ENCODE peak calls at places on chromosomes 11 and 22, in four cellular contexts. I, X, P and D are unnamed samples.

GRCh38 chr11:106624377-106624776 is 393.9 kb downstream of the GUCY1A2 start:
- DNase-seq in I (no peak), X (no peak), P (no peak), D (no peak)

GRCh38 chr22:35631597-35631996 is 14.5 kb upstream of the MB start:
- DNase-seq in I (peak; percentile 56), X (peak; percentile 60), P (peak; percentile 85), D (peak; percentile 40)

GRCh38 chr11:20658135-20658534 is 11.3 kb upstream of the NELL1 start:
- DNase-seq in I (no peak), X (no peak), P (no peak), D (no peak)

GRCh38 chr11:66002648-66003225 is 434 bp downstream of the BANF1 start:
- DNase-seq in I (no peak), X (peak; percentile 45), P (no peak), D (peak; percentile 44)

GRCh38 chr11:12123177-12123576 is 12.8 kb downstream of the MICAL2 start:
- DNase-seq in I (no peak), X (no peak), P (no peak), D (no peak)

GRCh38 chr11:105144887-105145286 is 5.3 kb upstream of the CARD18 start:
- DNase-seq in I (no peak), X (peak; percentile 62), P (no peak), D (no peak)

GRCh38 chr11:121004196-121004840 is 19.6 kb upstream of the TBCEL start:
- DNase-seq in I (no peak), X (no peak), P (no peak), D (no peak)

GRCh38 chr11:64742940-64743590 is 877 bp downstream of the RASGRP2 start:
- DNase-seq in I (peak; percentile 80), X (no peak), P (peak; percentile 94), D (peak; percentile 48)

GRCh38 chr11:5369793-5370192 is 13.8 kb upstream of the OR51M1 start:
- DNase-seq in I (peak; percentile 63), X (no peak), P (no peak), D (peak; percentile 11)

GRCh38 chr11:66264893-66265292 is 3.5 kb upstream of the RAB1B start:
- DNase-seq in I (peak; percentile 68), X (no peak), P (peak; percentile 90), D (peak; percentile 41)

GRCh38 chr11:119684361-119685072 is 44.5 kb downstream of the NECTIN1 start:
- DNase-seq in I (peak; percentile 16), X (peak; percentile 46), P (no peak), D (peak; percentile 10)

GRCh38 chr22:30695351-30695762 is 683 bp downstream of the OSBP2 start:
- DNase-seq in I (no peak), X (no peak), P (no peak), D (no peak)

GRCh38 chr11:19978668-19979518 is 181.4 kb downstream of the DBX1 start:
- DNase-seq in I (peak; percentile 74), X (peak; percentile 88), P (no peak), D (peak; percentile 57)

GRCh38 chr11:45314900-45315299 is 28.8 kb upstream of the SYT13 start:
- DNase-seq in I (no peak), X (no peak), P (peak; percentile 19), D (no peak)

GRCh38 chr11:120394119-120394518 is 57.9 kb downstream of the ARHGEF12 start:
- DNase-seq in I (no peak), X (no peak), P (no peak), D (no peak)

GRCh38 chr11:19437760-19438159 is 197.0 kb upstream of the E2F8 start:
- DNase-seq in I (no peak), X (no peak), P (no peak), D (peak; percentile 39)

GRCh38 chr11:7548659-7549283 is 35.0 kb downstream of the PPFIBP2 start:
- DNase-seq in I (peak; percentile 50), X (peak; percentile 25), P (peak; percentile 73), D (peak; percentile 27)

GRCh38 chr22:43776081-43776670 is 35.9 kb downstream of the EFCAB6 start:
- DNase-seq in I (no peak), X (no peak), P (no peak), D (no peak)

GRCh38 chr22:43782448-43782847 is 29.7 kb downstream of the EFCAB6 start:
- DNase-seq in I (no peak), X (no peak), P (no peak), D (no peak)

GRCh38 chr22:43774318-43774717 is 37.8 kb downstream of the EFCAB6 start:
- DNase-seq in I (no peak), X (no peak), P (no peak), D (no peak)

GRCh38 chr22:43777204-43777671 is 34.9 kb downstream of the EFCAB6 start:
- DNase-seq in I (peak; percentile 1), X (no peak), P (no peak), D (peak; percentile 10)
- TF ChIP-seq PHF8 in I (no peak), X (no peak), P (no peak), D (no peak)

DNA sequence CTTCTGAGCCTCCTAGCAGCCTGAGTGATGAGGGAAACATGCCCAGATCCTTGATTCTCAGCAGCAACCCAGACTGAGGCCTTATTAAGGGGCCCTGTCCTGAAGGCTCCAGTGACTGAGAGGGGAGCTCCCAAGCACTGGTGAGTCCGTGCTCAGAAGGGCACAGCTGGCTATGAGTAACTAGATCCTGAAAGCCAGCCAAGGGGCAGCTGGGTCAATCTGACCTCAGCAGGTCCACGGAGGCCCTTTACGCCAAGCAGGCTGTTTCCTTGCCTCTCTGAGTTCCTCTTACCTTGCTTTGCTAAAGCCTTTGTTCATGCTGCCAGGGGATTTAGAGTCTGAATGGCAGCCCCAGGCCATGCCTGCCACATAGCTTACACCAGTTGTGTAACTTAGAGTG is 19.3 kb upstream of the MIEF1 start:
- DNase-seq in I (no peak), X (no peak), P (no peak), D (no peak)
- TF ChIP-seq PHF8 in I (no peak), X (no peak), P (no peak), D (no peak)

GRCh38 chr11:67698247-67698646 is 23.8 kb upstream of the ALDH3B2 start:
- DNase-seq in I (peak; percentile 60), X (peak; percentile 49), P (peak; percentile 44), D (peak; percentile 34)
- TF ChIP-seq PHF8 in I (no peak), X (no peak), P (no peak), D (no peak)

GRCh38 chr11:26844963-26845362 is 123.1 kb upstream of the SLC5A12 start:
- DNase-seq in I (no peak), X (no peak), P (no peak), D (no peak)

GRCh38 chr11:26847977-26848376 is 126.1 kb upstream of the SLC5A12 start:
- DNase-seq in I (no peak), X (no peak), P (no peak), D (no peak)

GRCh38 chr11:26843539-26843938 is 121.7 kb upstream of the SLC5A12 start:
- DNase-seq in I (no peak), X (no peak), P (no peak), D (no peak)

GRCh38 chr11:26847459-26847858 is 125.6 kb upstream of the SLC5A12 start:
- DNase-seq in I (no peak), X (no peak), P (no peak), D (no peak)

GRCh38 chr11:26846222-26846621 is 124.4 kb upstream of the SLC5A12 start:
- DNase-seq in I (no peak), X (no peak), P (no peak), D (no peak)
- TF ChIP-seq PHF8 in I (no peak), X (no peak), P (no peak), D (no peak)

GRCh38 chr11:92298238-92298565 is 73.6 kb downstream of the FAT3 start:
- DNase-seq in I (no peak), X (no peak), P (no peak), D (no peak)

GRCh38 chr11:92296138-92296515 is 71.5 kb downstream of the FAT3 start:
- DNase-seq in I (no peak), X (no peak), P (no peak), D (peak; percentile 24)

GRCh38 chr11:92295175-92296137 is 70.8 kb downstream of the FAT3 start:
- DNase-seq in I (no peak), X (no peak), P (no peak), D (peak; percentile 24)

GRCh38 chr11:92300871-92301270 is 76.3 kb downstream of the FAT3 start:
- DNase-seq in I (no peak), X (no peak), P (no peak), D (no peak)

GRCh38 chr11:92297551-92298237 is 73.1 kb downstream of the FAT3 start:
- DNase-seq in I (no peak), X (no peak), P (no peak), D (no peak)
- TF ChIP-seq PHF8 in I (no peak), X (no peak), P (no peak), D (no peak)